ENCODE peak calls at places on chromosomes 12 and 14, in four cellular contexts. B is EL; R is HS-5; F is stimulated activated CD4-positive, alpha-beta T cell treated with anti-CD3 and anti-CD28 coated beads, Interleukin-12 subunit alpha, Interleukin-12 subunit beta, amount 100 ng/mL, for 24 hours. E is an unnamed sample.
A peak's percentile ranks its signal among the peaks of the same experiment; 100 is the strongest.

GRCh38 chr14:24317141-24317927 is 6.0 kb downstream of the LTB4R start:
- DNase-seq in B (peak; percentile 53), R (peak; percentile 42), F (no peak), E (no peak)

GRCh38 chr14:103621860-103622259 is 7.2 kb upstream of the KLC1 start:
- DNase-seq in B (no peak), R (no peak), F (no peak), E (no peak)

GRCh38 chr12:13835657-13836056 is 145.7 kb downstream of the GRIN2B start:
- DNase-seq in B (no peak), R (no peak), F (no peak), E (no peak)

GRCh38 chr14:53967606-53968005 is 11.0 kb upstream of the BMP4 start:
- DNase-seq in B (peak; percentile 41), R (no peak), F (no peak), E (no peak)

GRCh38 chr12:110247340-110248095 is 33.5 kb upstream of the ATP2A2 start:
- DNase-seq in B (no peak), R (no peak), F (no peak), E (no peak)

GRCh38 chr12:106220561-106220960 is 27.3 kb downstream of the CKAP4 start:
- DNase-seq in B (no peak), R (no peak), F (no peak), E (peak; percentile 16)

GRCh38 chr12:14185441-14186192 is 179.9 kb upstream of the ATF7IP start:
- DNase-seq in B (peak; percentile 40), R (no peak), F (no peak), E (no peak)

GRCh38 chr12:3809357-3810015 is 56.6 kb upstream of the CRACR2A start:
- DNase-seq in B (no peak), R (no peak), F (no peak), E (no peak)

GRCh38 chr12:109572506-109572845 is 828 bp downstream of the MMAB start:
- DNase-seq in B (no peak), R (no peak), F (no peak), E (no peak)

GRCh38 chr14:102603293-102603907 is 11.0 kb downstream of the RCOR1 start:
- DNase-seq in B (no peak), R (no peak), F (no peak), E (no peak)

GRCh38 chr12:21911832-21912231 is 29.4 kb downstream of the ABCC9 start:
- DNase-seq in B (no peak), R (no peak), F (no peak), E (no peak)

GRCh38 chr14:61761557-61761956 is 663 bp upstream of the SNAPC1 start:
- DNase-seq in B (no peak), R (no peak), F (no peak), E (no peak)

GRCh38 chr12:11886339-11886738 is 184.4 kb upstream of the BCL2L14 start:
- DNase-seq in B (no peak), R (no peak), F (no peak), E (no peak)

GRCh38 chr12:93762059-93762719 is 85.0 kb downstream of the CRADD start:
- DNase-seq in B (peak; percentile 65), R (no peak), F (no peak), E (no peak)

GRCh38 chr12:66405395-66405794 is 103.1 kb downstream of the HELB start:
- DNase-seq in B (peak; percentile 55), R (peak; percentile 70), F (no peak), E (no peak)

GRCh38 chr14:90091393-90091792 is 29.6 kb downstream of the KCNK13 start:
- DNase-seq in B (peak; percentile 72), R (no peak), F (no peak), E (peak; percentile 39)

GRCh38 chr14:104975481-104976197 is 2.5 kb downstream of the AHNAK2 start:
- DNase-seq in B (no peak), R (no peak), F (no peak), E (no peak)

GRCh38 chr14:73234586-73235394 is 2.5 kb upstream of the PAPLN start:
- DNase-seq in B (no peak), R (no peak), F (no peak), E (no peak)

GRCh38 chr14:95026851-95027463 is 130.4 kb downstream of the DICER1 start:
- DNase-seq in B (no peak), R (no peak), F (no peak), E (no peak)

GRCh38 chr14:62614117-62614516 is 431.1 kb downstream of the KCNH5 start:
- DNase-seq in B (no peak), R (no peak), F (no peak), E (no peak)

GRCh38 chr14:54651018-54651351 is 84.1 kb downstream of the SAMD4A start:
- DNase-seq in B (no peak), R (no peak), F (no peak), E (no peak)

GRCh38 chr12:100229876-100230275 is 29.3 kb downstream of the ACTR6 start:
- DNase-seq in B (peak; percentile 43), R (no peak), F (no peak), E (no peak)

GRCh38 chr14:30961330-30961729 is 64.1 kb upstream of the AP4S1 start:
- DNase-seq in B (no peak), R (no peak), F (no peak), E (no peak)

GRCh38 chr14:69287096-69287991 is 27.4 kb downstream of the GALNT16 start:
- DNase-seq in B (no peak), R (no peak), F (no peak), E (no peak)